ENCODE peak calls at places on chromosomes 5 and 9, in four cellular contexts. T, P, O and Q are unnamed samples.
A peak's percentile ranks its signal among the peaks of the same experiment; 100 is the strongest.

GRCh38 chr9:121133104-121133816 is 58.5 kb downstream of the CNTRL start:
- DNase-seq in T (no peak), P (no peak), O (peak; percentile 60), Q (peak; percentile 75)

GRCh38 chr9:22108581-22109370 is 99.7 kb upstream of the CDKN2B start:
- DNase-seq in T (no peak), P (no peak), O (no peak), Q (no peak)

GRCh38 chr9:110668528-110669167 is at the start of gene MUSK:
- DNase-seq in T (no peak), P (no peak), O (no peak), Q (no peak)

GRCh38 chr5:91225848-91226686 is 157.1 kb downstream of the ARRDC3 start:
- DNase-seq in T (peak; percentile 21), P (no peak), O (peak; percentile 67), Q (peak; percentile 64)

GRCh38 chr9:72065076-72065475 is 4.7 kb upstream of the C9orf57 start:
- DNase-seq in T (peak; percentile 31), P (no peak), O (no peak), Q (no peak)

GRCh38 chr9:4923580-4924544 is 61.2 kb upstream of the JAK2 start:
- DNase-seq in T (peak; percentile 55), P (no peak), O (no peak), Q (no peak)

GRCh38 chr5:5710471-5710870 is 288.0 kb downstream of the ICE1 start:
- DNase-seq in T (no peak), P (no peak), O (no peak), Q (no peak)

GRCh38 chr9:105299190-105299854 is 54.9 kb downstream of the SLC44A1 start:
- DNase-seq in T (peak; percentile 99), P (no peak), O (peak; percentile 53), Q (peak; percentile 41)

GRCh38 chr9:124467410-124468060 is 17.3 kb downstream of the ADGRD2 start:
- DNase-seq in T (no peak), P (no peak), O (no peak), Q (no peak)

GRCh38 chr9:23611874-23612273 is 214.2 kb downstream of the ELAVL2 start:
- DNase-seq in T (no peak), P (no peak), O (no peak), Q (no peak)

GRCh38 chr5:53262348-53262970 is 152.9 kb upstream of the MOCS2 start:
- DNase-seq in T (peak; percentile 81), P (no peak), O (peak; percentile 14), Q (peak; percentile 27)

GRCh38 chr9:83449166-83449565 is 89.0 kb downstream of the FRMD3 start:
- DNase-seq in T (no peak), P (no peak), O (no peak), Q (no peak)

GRCh38 chr9:137650259-137650658 is 31.5 kb downstream of the EHMT1 start:
- DNase-seq in T (no peak), P (no peak), O (no peak), Q (no peak)

GRCh38 chr5:147558131-147558730 is 48.4 kb upstream of the DPYSL3 start:
- DNase-seq in T (peak; percentile 79), P (no peak), O (no peak), Q (no peak)

GRCh38 chr5:77163453-77163852 is 47.0 kb upstream of the PDE8B start:
- DNase-seq in T (no peak), P (no peak), O (no peak), Q (no peak)

GRCh38 chr9:81559741-81560140 is 129.6 kb downstream of the TLE1 start:
- DNase-seq in T (peak; percentile 93), P (no peak), O (no peak), Q (no peak)

GRCh38 chr9:14097215-14097614 is 216.7 kb downstream of the NFIB start:
- DNase-seq in T (peak; percentile 90), P (no peak), O (peak; percentile 63), Q (no peak)

GRCh38 chr5:104913840-104914239 is 1351.3 kb upstream of the NUDT12 start:
- DNase-seq in T (no peak), P (no peak), O (no peak), Q (no peak)

GRCh38 chr5:1471997-1472963 is 27.0 kb upstream of the SLC6A3 start:
- DNase-seq in T (no peak), P (no peak), O (no peak), Q (no peak)

GRCh38 chr9:134781895-134782294 is 98.7 kb upstream of the FCN2 start:
- DNase-seq in T (no peak), P (no peak), O (no peak), Q (no peak)
- TF ChIP-seq CTCF in T (peak; percentile 16), P (no peak), O (no peak), Q (no peak)

DNA sequence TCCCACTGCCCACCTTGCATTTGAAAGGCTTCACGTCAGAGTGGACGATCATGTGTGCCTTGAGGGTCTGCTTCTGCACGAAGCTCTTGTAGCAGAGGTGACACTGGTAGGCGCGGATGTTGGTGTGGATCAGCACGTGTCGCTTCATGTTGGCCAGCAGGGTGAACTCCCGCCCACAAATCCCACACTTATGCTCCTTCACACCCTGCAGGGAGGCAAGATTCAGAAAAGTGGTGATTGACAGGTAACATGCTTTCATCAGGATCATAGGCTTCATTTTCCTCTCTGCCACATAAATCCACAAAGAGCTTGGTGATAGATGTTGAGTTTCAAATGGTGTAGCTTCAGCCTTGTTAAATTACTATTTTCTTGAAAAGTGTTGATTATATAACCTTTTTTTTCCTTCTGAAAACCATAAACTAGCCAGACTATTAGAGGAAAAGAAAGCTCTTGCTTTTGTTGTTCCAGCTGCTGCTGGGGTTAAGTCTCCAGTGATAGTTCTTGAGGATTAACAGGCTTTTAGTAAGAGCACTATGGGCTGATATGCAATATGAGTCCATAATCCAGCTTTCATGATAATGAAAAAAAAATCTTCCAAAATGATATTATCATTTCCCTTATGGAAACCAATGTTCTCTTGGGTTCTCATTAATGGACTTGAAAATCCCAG is 50.7 kb downstream of the ZNF366 start:
- DNase-seq in T (no peak), P (no peak), O (no peak), Q (no peak)
- TF ChIP-seq CTCF in T (no peak), P (no peak), O (no peak), Q (no peak)

GRCh38 chr5:13250450-13251291 is 693.8 kb downstream of the DNAH5 start:
- DNase-seq in T (no peak), P (no peak), O (no peak), Q (no peak)
- TF ChIP-seq CTCF in T (peak; percentile 24), P (peak; percentile 70), O (peak; percentile 12), Q (no peak)

DNA sequence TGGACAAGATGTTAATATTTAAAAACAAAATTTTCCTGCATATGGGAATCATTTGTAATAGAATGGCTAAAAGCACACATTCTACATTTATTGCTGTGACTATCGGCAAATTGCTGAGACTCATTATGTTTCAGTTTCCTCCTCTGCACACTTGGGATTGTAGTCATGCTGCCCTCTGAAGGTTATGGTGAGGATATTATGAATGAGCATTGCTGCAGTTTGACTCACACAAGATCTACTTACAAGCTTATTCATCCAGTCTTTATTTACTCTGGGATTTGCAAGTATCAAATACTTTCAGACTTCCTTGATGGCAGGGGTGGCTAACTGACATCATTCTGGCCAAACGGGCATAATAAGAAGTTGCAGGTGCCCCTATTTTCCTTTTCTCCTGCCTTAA is 9.5 kb upstream of the NFIL3 start:
- DNase-seq in T (peak; percentile 90), P (no peak), O (peak; percentile 64), Q (no peak)
- TF ChIP-seq CTCF in T (peak; percentile 70), P (peak; percentile 54), O (peak; percentile 22), Q (no peak)

GRCh38 chr9:130110166-130110565 is 56.5 kb downstream of the GPR107 start:
- DNase-seq in T (no peak), P (no peak), O (no peak), Q (no peak)
- TF ChIP-seq CTCF in T (no peak), P (no peak), O (no peak), Q (no peak)

GRCh38 chr9:18925880-18926279 is 107.1 kb downstream of the SAXO1 start:
- DNase-seq in T (no peak), P (no peak), O (no peak), Q (no peak)

GRCh38 chr9:18921677-18922076 is 111.3 kb downstream of the SAXO1 start:
- DNase-seq in T (no peak), P (no peak), O (no peak), Q (no peak)

GRCh38 chr9:18923167-18923566 is 109.8 kb downstream of the SAXO1 start:
- DNase-seq in T (no peak), P (no peak), O (no peak), Q (no peak)

GRCh38 chr9:18922161-18922910 is 110.7 kb downstream of the SAXO1 start:
- DNase-seq in T (no peak), P (no peak), O (no peak), Q (no peak)

DNA sequence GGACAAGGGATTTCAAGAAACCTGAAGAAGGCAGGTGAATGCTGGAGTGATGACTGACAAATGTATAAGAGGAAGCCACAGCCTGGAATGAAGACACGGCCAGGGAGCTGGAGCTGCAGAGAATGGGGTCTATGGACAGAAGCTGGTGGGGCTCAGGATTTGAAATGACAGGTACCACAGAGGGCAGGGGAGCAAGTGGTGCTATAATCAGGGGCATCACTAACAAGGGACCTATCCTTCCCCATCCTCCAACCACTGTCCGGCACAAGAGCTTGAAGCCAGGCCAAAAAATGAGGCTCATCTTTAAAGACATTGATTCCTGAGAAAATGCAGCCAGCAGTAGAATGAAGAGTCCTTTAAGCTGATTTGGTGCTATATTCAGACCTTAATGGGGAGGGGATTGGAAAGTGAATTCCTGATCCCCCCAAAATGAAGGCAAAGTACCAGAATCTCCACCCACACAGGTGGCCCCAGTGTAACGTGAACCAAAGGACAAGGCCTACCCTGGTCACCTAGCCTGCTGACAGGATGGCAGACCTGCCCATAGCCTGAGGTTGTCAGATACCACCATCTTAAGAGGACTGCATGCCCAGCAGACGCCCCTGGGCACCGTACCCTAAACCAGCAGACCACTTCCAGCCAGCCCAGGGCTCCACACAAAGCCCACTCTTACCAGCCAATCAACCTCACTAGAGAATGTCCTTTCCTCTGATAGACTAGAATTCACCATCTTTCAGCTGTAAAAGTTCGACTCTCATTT is 109.2 kb downstream of the SAXO1 start:
- DNase-seq in T (no peak), P (no peak), O (no peak), Q (no peak)
- TF ChIP-seq CTCF in T (no peak), P (no peak), O (no peak), Q (no peak)

GRCh38 chr5:167050568-167051214 is 1240.8 kb upstream of the WWC1 start:
- DNase-seq in T (peak; percentile 65), P (no peak), O (no peak), Q (no peak)
- TF ChIP-seq CTCF in T (no peak), P (peak; percentile 15), O (no peak), Q (no peak)